ENCODE peak calls at places on chromosome 10, in seven cellular contexts. One of them, this sample, is unnamed. For H3K4me1, the result is how much of the 10 kb centered on the place peaks cover.

GRCh38 chr10:98486421-98486820 is 39.7 kb upstream of the HPS1 start:
- DNase-seq in breast epithelium: no peak
- DNase-seq in psoas muscle: no peak
- DNase-seq in adipocyte: no peak
- DNase-seq in effector memory CD4-positive, alpha-beta T cell: no peak
- DNase-seq in upper lobe of right lung: no peak
- DNase-seq in lower lobe of right lung: no peak
- DNase-seq in this sample: no peak

GRCh38 chr10:71243756-71244637 is 31.6 kb downstream of the UNC5B start:
- DNase-seq in psoas muscle: no peak
- DNase-seq in upper lobe of right lung: no peak
- DNase-seq in effector memory CD4-positive, alpha-beta T cell: no peak
- DNase-seq in breast epithelium: no peak
- DNase-seq in lower lobe of right lung: peak
- DNase-seq in adipocyte: peak
- DNase-seq in this sample: no peak

GRCh38 chr10:93771354-93771753 is 13.6 kb downstream of the LGI1 start:
- DNase-seq in adipocyte: no peak
- DNase-seq in breast epithelium: no peak
- DNase-seq in lower lobe of right lung: no peak
- DNase-seq in psoas muscle: no peak
- DNase-seq in effector memory CD4-positive, alpha-beta T cell: no peak
- DNase-seq in upper lobe of right lung: no peak
- DNase-seq in this sample: no peak

GRCh38 chr10:93749218-93749799 is 8.4 kb upstream of the LGI1 start:
- DNase-seq in upper lobe of right lung: no peak
- DNase-seq in breast epithelium: no peak
- DNase-seq in adipocyte: no peak
- DNase-seq in lower lobe of right lung: no peak
- DNase-seq in psoas muscle: no peak
- DNase-seq in effector memory CD4-positive, alpha-beta T cell: no peak
- DNase-seq in this sample: peak

GRCh38 chr10:92627845-92628480 is 35.0 kb downstream of the KIF11 start:
- DNase-seq in breast epithelium: no peak
- DNase-seq in effector memory CD4-positive, alpha-beta T cell: no peak
- DNase-seq in psoas muscle: no peak
- DNase-seq in adipocyte: no peak
- DNase-seq in lower lobe of right lung: no peak
- DNase-seq in upper lobe of right lung: no peak
- DNase-seq in this sample: no peak

GRCh38 chr10:96025566-96025965 is 17.8 kb upstream of the CCNJ start:
- DNase-seq in adipocyte: no peak
- DNase-seq in psoas muscle: no peak
- DNase-seq in upper lobe of right lung: no peak
- DNase-seq in lower lobe of right lung: no peak
- DNase-seq in effector memory CD4-positive, alpha-beta T cell: no peak
- DNase-seq in breast epithelium: no peak
- DNase-seq in this sample: no peak

GRCh38 chr10:105986896-105987638 is 1177.4 kb downstream of the SORCS1 start:
- DNase-seq in effector memory CD4-positive, alpha-beta T cell: no peak
- DNase-seq in adipocyte: no peak
- DNase-seq in lower lobe of right lung: no peak
- DNase-seq in upper lobe of right lung: no peak
- DNase-seq in breast epithelium: no peak
- DNase-seq in psoas muscle: no peak
- DNase-seq in this sample: no peak

GRCh38 chr10:28845009-28845682 is 167.8 kb downstream of the BAMBI start:
- DNase-seq in upper lobe of right lung: no peak
- DNase-seq in adipocyte: no peak
- DNase-seq in breast epithelium: no peak
- DNase-seq in psoas muscle: no peak
- DNase-seq in lower lobe of right lung: no peak
- DNase-seq in effector memory CD4-positive, alpha-beta T cell: no peak
- DNase-seq in this sample: no peak

GRCh38 chr10:96334888-96335526 is 23.8 kb downstream of the OPALIN start:
- DNase-seq in psoas muscle: no peak
- DNase-seq in lower lobe of right lung: no peak
- DNase-seq in upper lobe of right lung: no peak
- DNase-seq in breast epithelium: no peak
- DNase-seq in adipocyte: peak
- DNase-seq in effector memory CD4-positive, alpha-beta T cell: no peak
- DNase-seq in this sample: peak

GRCh38 chr10:127293640-127294039 is 97.2 kb upstream of the INSYN2A start:
- DNase-seq in psoas muscle: no peak
- DNase-seq in breast epithelium: no peak
- DNase-seq in lower lobe of right lung: no peak
- DNase-seq in effector memory CD4-positive, alpha-beta T cell: peak
- DNase-seq in adipocyte: no peak
- DNase-seq in upper lobe of right lung: no peak
- DNase-seq in this sample: no peak

GRCh38 chr10:17123961-17124360 is 5.7 kb downstream of the CUBN start:
- DNase-seq in lower lobe of right lung: no peak
- DNase-seq in effector memory CD4-positive, alpha-beta T cell: no peak
- DNase-seq in adipocyte: no peak
- DNase-seq in breast epithelium: no peak
- DNase-seq in psoas muscle: no peak
- DNase-seq in upper lobe of right lung: no peak
- DNase-seq in this sample: no peak

GRCh38 chr10:46291817-46292572 is 5.2 kb downstream of the ANTXRL start:
- DNase-seq in effector memory CD4-positive, alpha-beta T cell: no peak
- DNase-seq in upper lobe of right lung: peak
- DNase-seq in breast epithelium: peak
- DNase-seq in psoas muscle: no peak
- DNase-seq in adipocyte: no peak
- DNase-seq in lower lobe of right lung: no peak
- DNase-seq in this sample: no peak

GRCh38 chr10:6598679-6599078 is 18.6 kb upstream of the PRKCQ start:
- DNase-seq in breast epithelium: no peak
- DNase-seq in psoas muscle: no peak
- DNase-seq in lower lobe of right lung: no peak
- DNase-seq in upper lobe of right lung: no peak
- DNase-seq in adipocyte: no peak
- DNase-seq in effector memory CD4-positive, alpha-beta T cell: no peak
- DNase-seq in this sample: no peak

GRCh38 chr10:109889867-109890266 is 33.4 kb downstream of the XPNPEP1 start:
- DNase-seq in upper lobe of right lung: no peak
- DNase-seq in effector memory CD4-positive, alpha-beta T cell: no peak
- DNase-seq in lower lobe of right lung: no peak
- DNase-seq in adipocyte: peak
- DNase-seq in breast epithelium: no peak
- DNase-seq in psoas muscle: no peak
- DNase-seq in this sample: no peak

GRCh38 chr10:102410427-102411073 is 8.0 kb downstream of the PSD start:
- DNase-seq in lower lobe of right lung: peak
- DNase-seq in breast epithelium: no peak
- DNase-seq in effector memory CD4-positive, alpha-beta T cell: no peak
- DNase-seq in upper lobe of right lung: peak
- DNase-seq in adipocyte: peak
- DNase-seq in psoas muscle: no peak
- DNase-seq in this sample: no peak

GRCh38 chr10:132677905-132678298 is 108.0 kb downstream of the NKX6-2 start:
- DNase-seq in lower lobe of right lung: peak
- DNase-seq in psoas muscle: peak
- DNase-seq in upper lobe of right lung: peak
- DNase-seq in effector memory CD4-positive, alpha-beta T cell: no peak
- DNase-seq in adipocyte: no peak
- DNase-seq in breast epithelium: no peak
- DNase-seq in this sample: no peak

GRCh38 chr10:310976-311639 is 175.9 kb downstream of the ZMYND11 start:
- DNase-seq in breast epithelium: no peak
- DNase-seq in adipocyte: peak
- DNase-seq in psoas muscle: no peak
- DNase-seq in effector memory CD4-positive, alpha-beta T cell: no peak
- DNase-seq in upper lobe of right lung: no peak
- DNase-seq in lower lobe of right lung: no peak
- DNase-seq in this sample: no peak

GRCh38 chr10:32211046-32211363 is 136.0 kb downstream of the EPC1 start:
- DNase-seq in lower lobe of right lung: no peak
- DNase-seq in psoas muscle: no peak
- DNase-seq in effector memory CD4-positive, alpha-beta T cell: no peak
- DNase-seq in breast epithelium: no peak
- DNase-seq in upper lobe of right lung: no peak
- DNase-seq in adipocyte: no peak
- DNase-seq in this sample: no peak

GRCh38 chr10:34491666-34492065 is 323.4 kb downstream of the PARD3 start:
- DNase-seq in effector memory CD4-positive, alpha-beta T cell: no peak
- DNase-seq in psoas muscle: no peak
- DNase-seq in breast epithelium: no peak
- DNase-seq in upper lobe of right lung: no peak
- DNase-seq in adipocyte: no peak
- DNase-seq in lower lobe of right lung: no peak
- DNase-seq in this sample: no peak

GRCh38 chr10:66353422-66353821 is 572.4 kb upstream of the LRRTM3 start:
- DNase-seq in psoas muscle: no peak
- DNase-seq in effector memory CD4-positive, alpha-beta T cell: no peak
- DNase-seq in breast epithelium: no peak
- DNase-seq in adipocyte: peak
- DNase-seq in upper lobe of right lung: no peak
- DNase-seq in lower lobe of right lung: no peak
- DNase-seq in this sample: no peak

GRCh38 chr10:23528419-23528818 is 89.5 kb downstream of the OTUD1 start:
- DNase-seq in psoas muscle: no peak
- DNase-seq in lower lobe of right lung: no peak
- DNase-seq in effector memory CD4-positive, alpha-beta T cell: no peak
- DNase-seq in adipocyte: no peak
- DNase-seq in upper lobe of right lung: no peak
- DNase-seq in breast epithelium: no peak
- DNase-seq in this sample: no peak

GRCh38 chr10:95430231-95430951 is 130.8 kb downstream of the SORBS1 start:
- DNase-seq in lower lobe of right lung: no peak
- DNase-seq in adipocyte: peak
- DNase-seq in breast epithelium: no peak
- DNase-seq in upper lobe of right lung: no peak
- DNase-seq in effector memory CD4-positive, alpha-beta T cell: peak
- DNase-seq in psoas muscle: no peak
- DNase-seq in this sample: peak

GRCh38 chr10:60222060-60222459 is 167.6 kb downstream of the ANK3 start:
- DNase-seq in effector memory CD4-positive, alpha-beta T cell: no peak
- DNase-seq in adipocyte: no peak
- DNase-seq in lower lobe of right lung: no peak
- DNase-seq in psoas muscle: no peak
- DNase-seq in breast epithelium: no peak
- DNase-seq in upper lobe of right lung: no peak
- DNase-seq in this sample: no peak

GRCh38 chr10:102476466-102477141 is 25.3 kb upstream of the C10orf95 start:
- DNase-seq in psoas muscle: no peak
- DNase-seq in lower lobe of right lung: peak
- DNase-seq in adipocyte: no peak
- DNase-seq in effector memory CD4-positive, alpha-beta T cell: no peak
- DNase-seq in upper lobe of right lung: peak
- DNase-seq in breast epithelium: no peak
- DNase-seq in this sample: no peak

GRCh38 chr10:118918689-118919088 is 110.8 kb upstream of the NANOS1 start:
- DNase-seq in lower lobe of right lung: no peak
- DNase-seq in effector memory CD4-positive, alpha-beta T cell: no peak
- DNase-seq in adipocyte: no peak
- DNase-seq in upper lobe of right lung: no peak
- DNase-seq in psoas muscle: no peak
- DNase-seq in breast epithelium: no peak
- DNase-seq in this sample: no peak

GRCh38 chr10:20248309-20248708 is 432.1 kb downstream of the PLXDC2 start:
- DNase-seq in psoas muscle: no peak
- DNase-seq in adipocyte: no peak
- DNase-seq in effector memory CD4-positive, alpha-beta T cell: no peak
- DNase-seq in breast epithelium: no peak
- DNase-seq in lower lobe of right lung: no peak
- DNase-seq in upper lobe of right lung: no peak
- DNase-seq in this sample: no peak

GRCh38 chr10:76113952-76114351 is 682.5 kb downstream of the LRMDA start:
- DNase-seq in lower lobe of right lung: no peak
- DNase-seq in breast epithelium: no peak
- DNase-seq in psoas muscle: no peak
- DNase-seq in upper lobe of right lung: no peak
- DNase-seq in adipocyte: no peak
- DNase-seq in effector memory CD4-positive, alpha-beta T cell: no peak
- DNase-seq in this sample: no peak
- H3K4me1 ChIP-seq in lower lobe of right lung: under half
- H3K4me1 ChIP-seq in breast epithelium: under half
- H3K4me1 ChIP-seq in psoas muscle: under half
- H3K4me1 ChIP-seq in upper lobe of right lung: under half
- H3K4me1 ChIP-seq in adipocyte: under half
- H3K4me1 ChIP-seq in effector memory CD4-positive, alpha-beta T cell: under half
- H3K4me1 ChIP-seq in this sample: under half

GRCh38 chr10:103668351-103669242 is 175.1 kb downstream of the NEURL1 start:
- DNase-seq in breast epithelium: no peak
- DNase-seq in adipocyte: peak
- DNase-seq in effector memory CD4-positive, alpha-beta T cell: no peak
- DNase-seq in psoas muscle: peak
- DNase-seq in upper lobe of right lung: peak
- DNase-seq in lower lobe of right lung: peak
- DNase-seq in this sample: no peak

GRCh38 chr10:103666109-103666508 is 172.6 kb downstream of the NEURL1 start:
- DNase-seq in adipocyte: peak
- DNase-seq in psoas muscle: no peak
- DNase-seq in lower lobe of right lung: no peak
- DNase-seq in upper lobe of right lung: no peak
- DNase-seq in effector memory CD4-positive, alpha-beta T cell: no peak
- DNase-seq in breast epithelium: no peak
- DNase-seq in this sample: no peak

GRCh38 chr10:103666751-103667150 is 173.2 kb downstream of the NEURL1 start:
- DNase-seq in breast epithelium: no peak
- DNase-seq in psoas muscle: no peak
- DNase-seq in lower lobe of right lung: no peak
- DNase-seq in upper lobe of right lung: no peak
- DNase-seq in adipocyte: no peak
- DNase-seq in effector memory CD4-positive, alpha-beta T cell: no peak
- DNase-seq in this sample: no peak

GRCh38 chr10:103665439-103665838 is 171.9 kb downstream of the NEURL1 start:
- DNase-seq in breast epithelium: no peak
- DNase-seq in upper lobe of right lung: no peak
- DNase-seq in adipocyte: no peak
- DNase-seq in effector memory CD4-positive, alpha-beta T cell: no peak
- DNase-seq in lower lobe of right lung: no peak
- DNase-seq in psoas muscle: peak
- DNase-seq in this sample: no peak

GRCh38 chr10:103667390-103667789 is 173.9 kb downstream of the NEURL1 start:
- DNase-seq in upper lobe of right lung: no peak
- DNase-seq in breast epithelium: no peak
- DNase-seq in lower lobe of right lung: no peak
- DNase-seq in adipocyte: no peak
- DNase-seq in effector memory CD4-positive, alpha-beta T cell: no peak
- DNase-seq in psoas muscle: no peak
- DNase-seq in this sample: no peak
- H3K4me1 ChIP-seq in upper lobe of right lung: under half
- H3K4me1 ChIP-seq in breast epithelium: under half
- H3K4me1 ChIP-seq in lower lobe of right lung: half or more
- H3K4me1 ChIP-seq in adipocyte: half or more
- H3K4me1 ChIP-seq in effector memory CD4-positive, alpha-beta T cell: under half
- H3K4me1 ChIP-seq in psoas muscle: under half
- H3K4me1 ChIP-seq in this sample: under half

GRCh38 chr10:43036581-43037428 is 40.1 kb upstream of the RET start:
- DNase-seq in effector memory CD4-positive, alpha-beta T cell: no peak
- DNase-seq in lower lobe of right lung: no peak
- DNase-seq in upper lobe of right lung: peak
- DNase-seq in breast epithelium: no peak
- DNase-seq in psoas muscle: no peak
- DNase-seq in adipocyte: no peak
- DNase-seq in this sample: no peak
- H3K4me1 ChIP-seq in effector memory CD4-positive, alpha-beta T cell: under half
- H3K4me1 ChIP-seq in lower lobe of right lung: under half
- H3K4me1 ChIP-seq in upper lobe of right lung: under half
- H3K4me1 ChIP-seq in breast epithelium: under half
- H3K4me1 ChIP-seq in psoas muscle: under half
- H3K4me1 ChIP-seq in adipocyte: under half
- H3K4me1 ChIP-seq in this sample: under half

GRCh38 chr10:50619171-50619570 is 4.6 kb downstream of the SGMS1 start:
- DNase-seq in breast epithelium: no peak
- DNase-seq in adipocyte: no peak
- DNase-seq in upper lobe of right lung: no peak
- DNase-seq in lower lobe of right lung: no peak
- DNase-seq in psoas muscle: no peak
- DNase-seq in effector memory CD4-positive, alpha-beta T cell: no peak
- DNase-seq in this sample: no peak
- H3K4me1 ChIP-seq in breast epithelium: under half
- H3K4me1 ChIP-seq in adipocyte: under half
- H3K4me1 ChIP-seq in upper lobe of right lung: under half
- H3K4me1 ChIP-seq in lower lobe of right lung: under half
- H3K4me1 ChIP-seq in psoas muscle: under half
- H3K4me1 ChIP-seq in effector memory CD4-positive, alpha-beta T cell: under half
- H3K4me1 ChIP-seq in this sample: under half